ENCODE peak calls at places on chromosomes 11 and 22, in six cellular contexts. I, M, S, T, P and E are unnamed samples. For H3K9me3, the result is how much of the 10 kb centered on the place peaks cover.

GRCh38 chr11:124762077-124762623 is at the start of gene ESAM:
- DNase-seq in I (peak), M (peak), S (no peak), T (peak), P (peak), E (peak)

GRCh38 chr11:75371930-75372876 is 20.7 kb upstream of the ARRB1 start:
- DNase-seq in I (peak), M (peak), S (no peak), T (peak), P (no peak), E (no peak)

GRCh38 chr11:67252831-67253239 is 13.4 kb upstream of the GRK2 start:
- DNase-seq in I (no peak), M (peak), S (no peak), T (peak), P (no peak), E (peak)

GRCh38 chr11:19919050-19919561 is 206.5 kb downstream of the NAV2 start:
- DNase-seq in I (peak), M (no peak), S (peak), T (no peak), P (no peak), E (peak)

GRCh38 chr11:134531331-134532135 is 119.5 kb upstream of the B3GAT1 start:
- DNase-seq in I (peak), M (no peak), S (no peak), T (peak), P (no peak), E (no peak)

GRCh38 chr11:13116491-13116890 is 107.4 kb downstream of the RASSF10 start:
- DNase-seq in I (no peak), M (no peak), S (no peak), T (no peak), P (no peak), E (peak)

GRCh38 chr11:58905141-58905715 is 34.1 kb upstream of the GLYATL1 start:
- DNase-seq in I (no peak), M (no peak), S (peak), T (no peak), P (peak), E (no peak)

GRCh38 chr11:116534270-116534975 is 238.4 kb downstream of the BUD13 start:
- DNase-seq in I (peak), M (no peak), S (peak), T (peak), P (no peak), E (no peak)

GRCh38 chr11:131810511-131810910 is 440.1 kb downstream of the NTM start:
- DNase-seq in I (no peak), M (no peak), S (no peak), T (no peak), P (no peak), E (no peak)

GRCh38 chr11:33542921-33543320 is 157.7 kb downstream of the C11orf91 start:
- DNase-seq in I (no peak), M (peak), S (peak), T (peak), P (peak), E (peak)

GRCh38 chr11:102989379-102990047 is 34.0 kb upstream of the MMP13 start:
- DNase-seq in I (no peak), M (no peak), S (no peak), T (no peak), P (no peak), E (no peak)

GRCh38 chr11:117806906-117807305 is 9.9 kb upstream of the DSCAML1 start:
- DNase-seq in I (no peak), M (no peak), S (no peak), T (no peak), P (no peak), E (no peak)

GRCh38 chr11:12090061-12090572 is 20.3 kb upstream of the MICAL2 start:
- DNase-seq in I (no peak), M (peak), S (peak), T (peak), P (no peak), E (no peak)

GRCh38 chr11:1263036-1263435 is 40.2 kb downstream of the MUC5B start:
- DNase-seq in I (no peak), M (peak), S (no peak), T (peak), P (no peak), E (no peak)

GRCh38 chr22:22061085-22062077 is 78.8 kb upstream of the TOP3B start:
- DNase-seq in I (no peak), M (no peak), S (peak), T (no peak), P (no peak), E (peak)

GRCh38 chr11:72813740-72814138 is 472 bp upstream of the ATG16L2 start:
- DNase-seq in I (peak), M (peak), S (peak), T (peak), P (peak), E (peak)

GRCh38 chr11:25319068-25319467 is 822.2 kb downstream of the LUZP2 start:
- DNase-seq in I (no peak), M (no peak), S (no peak), T (no peak), P (no peak), E (no peak)

GRCh38 chr11:129704831-129705230 is 110.8 kb upstream of the TMEM45B start:
- DNase-seq in I (no peak), M (no peak), S (peak), T (no peak), P (no peak), E (no peak)

GRCh38 chr22:38696606-38697005 is 4.1 kb downstream of the JOSD1 start:
- DNase-seq in I (no peak), M (peak), S (no peak), T (peak), P (no peak), E (peak)

GRCh38 chr11:47948137-47948536 is 32.2 kb upstream of the PTPRJ start:
- DNase-seq in I (no peak), M (no peak), S (no peak), T (no peak), P (no peak), E (no peak)

GRCh38 chr11:108836541-108836940 is 171.7 kb downstream of the DDX10 start:
- DNase-seq in I (no peak), M (no peak), S (no peak), T (no peak), P (no peak), E (no peak)

GRCh38 chr11:45247433-45247832 is 38.7 kb downstream of the SYT13 start:
- DNase-seq in I (no peak), M (no peak), S (no peak), T (no peak), P (peak), E (no peak)

GRCh38 chr11:5380740-5381342 is 2.8 kb upstream of the OR51M1 start:
- DNase-seq in I (peak), M (peak), S (peak), T (peak), P (peak), E (peak)

GRCh38 chr22:19419464-19420178 is 11.9 kb downstream of the HIRA start:
- DNase-seq in I (no peak), M (no peak), S (no peak), T (no peak), P (no peak), E (no peak)

GRCh38 chr11:111086058-111086457 is 159.5 kb upstream of the POU2AF2 start:
- DNase-seq in I (no peak), M (no peak), S (no peak), T (no peak), P (no peak), E (no peak)

GRCh38 chr11:106818416-106818815 is 199.9 kb downstream of the GUCY1A2 start:
- DNase-seq in I (no peak), M (no peak), S (no peak), T (no peak), P (no peak), E (no peak)

GRCh38 chr22:19194751-19195536 is 16.4 kb upstream of the SLC25A1 start:
- DNase-seq in I (peak), M (no peak), S (no peak), T (no peak), P (no peak), E (no peak)

GRCh38 chr11:46293616-46294015 is 16.2 kb downstream of the CREB3L1 start:
- DNase-seq in I (no peak), M (no peak), S (no peak), T (no peak), P (no peak), E (no peak)

GRCh38 chr11:46307785-46308341 is 30.4 kb downstream of the CREB3L1 start:
- DNase-seq in I (no peak), M (no peak), S (no peak), T (no peak), P (no peak), E (no peak)

GRCh38 chr22:41697126-41697775 is 2.1 kb upstream of the MEI1 start:
- DNase-seq in I (peak), M (peak), S (peak), T (peak), P (peak), E (peak)

GRCh38 chr11:75303544-75304224 is 47.8 kb downstream of the ARRB1 start:
- DNase-seq in I (peak), M (no peak), S (no peak), T (no peak), P (peak), E (no peak)

GRCh38 chr11:1727088-1727690 is 23.2 kb downstream of the IFITM10 start:
- DNase-seq in I (no peak), M (no peak), S (no peak), T (peak), P (no peak), E (no peak)

GRCh38 chr11:70671611-70672010 is 273.3 kb downstream of the CTTN start:
- DNase-seq in I (no peak), M (no peak), S (no peak), T (no peak), P (no peak), E (no peak)

GRCh38 chr11:70671083-70671482 is 272.8 kb downstream of the CTTN start:
- DNase-seq in I (no peak), M (no peak), S (no peak), T (no peak), P (no peak), E (no peak)

GRCh38 chr11:70674605-70675004 is 276.3 kb downstream of the CTTN start:
- DNase-seq in I (no peak), M (no peak), S (no peak), T (no peak), P (no peak), E (no peak)

GRCh38 chr11:70670684-70671034 is 272.3 kb downstream of the CTTN start:
- DNase-seq in I (no peak), M (no peak), S (no peak), T (no peak), P (no peak), E (no peak)

DNA sequence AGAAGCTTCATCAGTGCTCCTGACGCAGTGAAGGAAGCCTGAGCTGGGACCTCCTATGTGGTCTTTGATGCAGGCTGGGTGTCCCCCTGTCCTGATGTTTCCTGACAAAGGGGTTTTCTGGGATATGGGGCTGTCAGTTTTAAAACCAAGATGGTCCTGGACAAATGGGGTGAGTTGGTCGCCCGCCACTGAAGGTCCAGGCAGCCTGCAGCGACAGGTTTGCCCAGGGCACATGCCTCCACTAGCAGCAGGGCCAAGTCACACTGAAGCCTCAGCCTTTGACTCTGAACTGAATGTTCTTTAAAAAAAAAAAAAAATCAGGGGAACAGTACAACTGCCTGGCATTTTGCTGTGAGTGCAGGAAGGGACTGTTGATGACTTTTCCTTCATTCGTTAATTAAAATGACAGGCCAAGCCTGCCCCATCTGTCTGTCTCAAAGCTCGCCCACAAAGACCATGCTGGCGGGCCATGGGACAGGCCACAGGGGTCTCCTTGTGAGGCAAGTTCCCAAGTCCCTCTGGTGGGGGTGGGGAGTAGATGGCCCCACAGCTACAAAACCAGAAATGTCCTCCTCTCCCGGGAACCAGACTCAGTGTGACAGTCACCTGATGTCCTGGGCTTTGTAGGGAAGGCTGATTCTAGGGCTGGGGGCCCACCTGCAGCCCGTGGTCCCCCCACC is 274.8 kb downstream of the CTTN start:
- DNase-seq in I (no peak), M (no peak), S (no peak), T (no peak), P (no peak), E (no peak)
- H3K9me3 ChIP-seq in I (under half), M (under half), S (under half), T (under half), P (under half), E (under half)

GRCh38 chr22:23529166-23530103 is 50.7 kb downstream of the IGLL1 start:
- DNase-seq in I (peak), M (no peak), S (peak), T (no peak), P (no peak), E (no peak)
- H3K4me3 ChIP-seq in I (no peak), M (no peak), S (no peak), T (no peak), P (no peak), E (no peak)

GRCh38 chr22:47329727-47330653 is 567.5 kb downstream of the TBC1D22A start:
- DNase-seq in I (no peak), M (no peak), S (no peak), T (no peak), P (no peak), E (no peak)

GRCh38 chr22:47325249-47325648 is 562.8 kb downstream of the TBC1D22A start:
- DNase-seq in I (no peak), M (no peak), S (no peak), T (no peak), P (no peak), E (no peak)

GRCh38 chr22:47328550-47329243 is 566.2 kb downstream of the TBC1D22A start:
- DNase-seq in I (no peak), M (peak), S (peak), T (no peak), P (peak), E (peak)

GRCh38 chr22:47324435-47324990 is 562.1 kb downstream of the TBC1D22A start:
- DNase-seq in I (no peak), M (no peak), S (no peak), T (no peak), P (no peak), E (no peak)

DNA sequence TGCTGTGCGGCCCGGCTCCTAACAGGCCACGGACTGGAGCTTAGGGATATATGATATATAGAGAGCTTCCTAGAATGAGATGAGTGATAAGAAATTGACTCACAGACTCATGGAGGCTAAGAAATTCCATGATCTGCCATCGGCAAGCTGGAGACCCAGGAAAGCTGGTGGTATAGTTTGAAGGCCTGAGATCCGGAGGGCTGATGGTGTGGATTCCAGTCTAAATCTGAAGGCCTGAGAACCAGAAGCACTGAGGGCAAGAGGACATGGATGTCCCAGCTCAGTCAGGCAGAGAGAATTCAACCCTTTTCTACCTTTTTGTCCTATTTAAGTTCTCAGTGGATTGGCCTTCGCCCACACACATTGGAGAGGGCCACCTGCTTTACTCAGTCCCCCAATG is 564.8 kb downstream of the TBC1D22A start:
- DNase-seq in I (no peak), M (no peak), S (no peak), T (no peak), P (no peak), E (no peak)
- H3K9me3 ChIP-seq in I (under half), M (under half), S (under half), T (under half), P (under half), E (half or more)

GRCh38 chr22:26480611-26480932 is 3.0 kb downstream of the HPS4 start:
- DNase-seq in I (no peak), M (no peak), S (no peak), T (no peak), P (no peak), E (no peak)

GRCh38 chr22:26479792-26480610 is 3.6 kb downstream of the HPS4 start:
- DNase-seq in I (no peak), M (no peak), S (no peak), T (no peak), P (no peak), E (no peak)

GRCh38 chr22:26481112-26481693 is 2.4 kb downstream of the HPS4 start:
- DNase-seq in I (no peak), M (no peak), S (no peak), T (no peak), P (no peak), E (no peak)

GRCh38 chr22:26477341-26477731 is 6.2 kb downstream of the HPS4 start:
- DNase-seq in I (no peak), M (no peak), S (no peak), T (no peak), P (no peak), E (no peak)

DNA sequence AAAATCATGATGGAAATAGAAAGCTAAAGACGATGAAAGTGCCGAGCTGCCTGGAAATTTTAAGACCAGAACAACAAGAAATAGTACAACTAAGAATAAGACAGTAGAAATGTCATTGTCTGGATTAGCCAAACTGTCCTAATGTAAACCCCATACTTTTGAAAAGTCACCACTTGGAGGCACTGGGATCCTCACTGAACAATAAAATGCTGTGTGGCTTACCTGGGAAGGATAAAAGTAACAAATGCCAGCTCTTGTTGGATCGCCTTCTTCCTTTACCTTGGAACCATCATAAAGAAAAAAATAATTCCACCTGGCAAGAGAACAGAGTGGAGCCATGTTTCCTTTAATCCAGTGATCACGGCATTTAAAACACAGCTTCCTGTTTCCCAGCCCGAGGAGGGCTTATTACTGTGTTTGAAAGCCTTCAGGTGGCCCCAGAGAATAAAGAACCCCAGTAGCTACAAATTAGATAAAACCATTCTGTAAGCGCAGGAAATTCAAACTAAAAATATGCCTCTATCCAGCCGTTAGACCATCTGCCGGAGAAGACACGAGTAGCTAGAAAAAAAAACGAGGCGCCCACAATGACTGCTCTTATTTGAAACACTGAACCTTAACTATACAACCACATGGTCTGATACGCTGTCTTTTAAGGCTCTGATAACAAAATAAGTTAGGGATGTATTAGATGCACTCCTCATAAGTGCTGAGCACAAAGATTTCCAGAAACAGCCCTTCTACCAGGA is 4.4 kb downstream of the HPS4 start:
- DNase-seq in I (no peak), M (peak), S (no peak), T (no peak), P (no peak), E (no peak)
- H3K4me3 ChIP-seq in I (no peak), M (peak), S (no peak), T (peak), P (peak), E (no peak)

GRCh38 chr11:114621950-114622809 is 26.6 kb upstream of the NXPE4 start:
- DNase-seq in I (no peak), M (no peak), S (no peak), T (no peak), P (no peak), E (no peak)
- H3K9me3 ChIP-seq in I (under half), M (under half), S (under half), T (under half), P (under half), E (under half)

GRCh38 chr11:69297225-69297925 is 3.4 kb downstream of the MYEOV start:
- DNase-seq in I (peak), M (peak), S (peak), T (peak), P (peak), E (peak)
- H3K4me3 ChIP-seq in I (no peak), M (no peak), S (peak), T (peak), P (peak), E (no peak)

GRCh38 chr22:49872347-49872746 is 18.7 kb downstream of the ZBED4 start:
- DNase-seq in I (no peak), M (no peak), S (no peak), T (no peak), P (no peak), E (no peak)

GRCh38 chr22:49869091-49869830 is 15.6 kb downstream of the ZBED4 start:
- DNase-seq in I (peak), M (no peak), S (no peak), T (no peak), P (no peak), E (no peak)

GRCh38 chr22:49871482-49871881 is 17.8 kb downstream of the ZBED4 start:
- DNase-seq in I (peak), M (no peak), S (no peak), T (no peak), P (no peak), E (no peak)

GRCh38 chr22:49867303-49868250 is 13.9 kb downstream of the ZBED4 start:
- DNase-seq in I (peak), M (peak), S (no peak), T (no peak), P (no peak), E (no peak)

DNA sequence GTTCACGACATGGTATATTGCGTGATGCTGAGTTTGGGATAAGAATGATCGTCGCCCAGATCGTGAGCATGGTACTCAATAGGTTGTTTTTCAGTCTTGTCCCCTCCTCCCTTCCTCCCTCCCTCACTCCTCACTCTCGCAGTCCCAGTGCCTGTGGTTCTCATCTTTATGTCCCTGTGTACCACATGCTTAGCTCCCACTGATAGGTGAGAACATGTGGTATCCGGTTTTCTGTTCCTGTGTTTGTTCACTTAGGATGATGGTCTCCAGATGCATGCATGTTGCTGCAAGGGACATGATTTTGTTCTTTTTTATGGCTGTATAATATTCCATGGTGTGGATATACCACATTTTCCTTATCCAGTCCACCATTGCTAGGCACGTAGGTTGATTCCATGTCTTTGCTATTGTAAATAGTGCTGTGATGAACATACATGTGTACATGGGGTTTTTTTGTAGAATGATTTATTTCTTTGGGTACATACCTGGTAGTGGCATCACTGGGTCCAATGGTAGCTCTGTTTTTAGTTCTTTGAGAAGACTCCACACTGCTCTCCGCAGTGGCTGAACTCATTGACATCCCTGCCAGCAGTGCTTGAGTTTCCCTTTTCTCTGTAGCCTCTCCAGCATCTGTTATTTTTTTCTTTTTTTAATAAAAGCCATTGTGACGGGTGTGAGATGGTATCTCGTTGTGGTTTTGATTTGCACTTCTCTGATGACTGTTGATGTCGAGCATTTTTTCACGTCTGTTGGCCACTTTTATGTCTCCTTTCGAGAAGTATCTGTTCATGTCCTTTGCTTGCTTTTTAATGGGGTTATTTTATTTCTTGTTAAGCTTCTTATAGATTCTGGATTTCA is 16.4 kb downstream of the ZBED4 start:
- DNase-seq in I (peak), M (peak), S (no peak), T (no peak), P (no peak), E (no peak)
- H3K9me3 ChIP-seq in I (under half), M (under half), S (under half), T (under half), P (under half), E (under half)